ENCODE peak calls at places on chromosomes 12 and 14, in six cellular contexts. One of them, this sample, is unnamed.

GRCh38 chr12:130102266-130102665 is 60.0 kb upstream of the FZD10 start:
- DNase-seq in astrocyte of the spinal cord: no peak
- DNase-seq in GM13977: no peak
- DNase-seq in WTC11: no peak
- DNase-seq in fibroblast of mammary gland: no peak
- DNase-seq in HFF-Myc: no peak
- DNase-seq in this sample: no peak

GRCh38 chr14:65751510-65751909 is 339.0 kb downstream of the FUT8 start:
- DNase-seq in GM13977: no peak
- DNase-seq in HFF-Myc: no peak
- DNase-seq in fibroblast of mammary gland: no peak
- DNase-seq in astrocyte of the spinal cord: no peak
- DNase-seq in WTC11: no peak
- DNase-seq in this sample: no peak

GRCh38 chr12:66061557-66062279 is 68.8 kb downstream of the LLPH start:
- DNase-seq in astrocyte of the spinal cord: no peak
- DNase-seq in fibroblast of mammary gland: peak
- DNase-seq in WTC11: peak
- DNase-seq in GM13977: no peak
- DNase-seq in HFF-Myc: no peak
- DNase-seq in this sample: no peak

GRCh38 chr14:79573486-79573885 is 637.8 kb downstream of the DIO2 start:
- DNase-seq in GM13977: no peak
- DNase-seq in WTC11: no peak
- DNase-seq in fibroblast of mammary gland: peak
- DNase-seq in astrocyte of the spinal cord: peak
- DNase-seq in HFF-Myc: no peak
- DNase-seq in this sample: peak

GRCh38 chr12:19125325-19125724 is 4.2 kb upstream of the PLEKHA5 start:
- DNase-seq in GM13977: no peak
- DNase-seq in HFF-Myc: no peak
- DNase-seq in fibroblast of mammary gland: peak
- DNase-seq in astrocyte of the spinal cord: peak
- DNase-seq in WTC11: no peak
- DNase-seq in this sample: no peak

GRCh38 chr14:24900281-24900868 is 149.6 kb downstream of the STXBP6 start:
- DNase-seq in GM13977: no peak
- DNase-seq in HFF-Myc: peak
- DNase-seq in fibroblast of mammary gland: peak
- DNase-seq in WTC11: no peak
- DNase-seq in astrocyte of the spinal cord: peak
- DNase-seq in this sample: no peak

GRCh38 chr12:52643233-52644077 is 8.6 kb downstream of the KRT2 start:
- DNase-seq in fibroblast of mammary gland: no peak
- DNase-seq in astrocyte of the spinal cord: no peak
- DNase-seq in HFF-Myc: no peak
- DNase-seq in GM13977: no peak
- DNase-seq in WTC11: no peak
- DNase-seq in this sample: no peak

GRCh38 chr12:52691765-52692150 is 11.6 kb upstream of the KRT1 start:
- DNase-seq in fibroblast of mammary gland: no peak
- DNase-seq in astrocyte of the spinal cord: no peak
- DNase-seq in HFF-Myc: no peak
- DNase-seq in WTC11: no peak
- DNase-seq in GM13977: no peak
- DNase-seq in this sample: no peak

GRCh38 chr14:97580923-97581495 is 783.8 kb downstream of the VRK1 start:
- DNase-seq in HFF-Myc: no peak
- DNase-seq in astrocyte of the spinal cord: no peak
- DNase-seq in fibroblast of mammary gland: no peak
- DNase-seq in WTC11: peak
- DNase-seq in GM13977: no peak
- DNase-seq in this sample: no peak

GRCh38 chr12:104667139-104667538 is 210.4 kb downstream of the CHST11 start:
- DNase-seq in astrocyte of the spinal cord: no peak
- DNase-seq in WTC11: no peak
- DNase-seq in GM13977: no peak
- DNase-seq in fibroblast of mammary gland: peak
- DNase-seq in HFF-Myc: no peak
- DNase-seq in this sample: no peak

GRCh38 chr12:62350554-62350953 is 90.3 kb downstream of the USP15 start:
- DNase-seq in WTC11: no peak
- DNase-seq in astrocyte of the spinal cord: no peak
- DNase-seq in HFF-Myc: no peak
- DNase-seq in fibroblast of mammary gland: no peak
- DNase-seq in GM13977: no peak
- DNase-seq in this sample: no peak

GRCh38 chr12:11347810-11348209 is 37.6 kb upstream of the PRB4 start:
- DNase-seq in GM13977: no peak
- DNase-seq in HFF-Myc: no peak
- DNase-seq in fibroblast of mammary gland: no peak
- DNase-seq in WTC11: no peak
- DNase-seq in astrocyte of the spinal cord: no peak
- DNase-seq in this sample: no peak
- TF ChIP-seq CTCF in GM13977: peak
- TF ChIP-seq CTCF in HFF-Myc: no peak
- TF ChIP-seq CTCF in fibroblast of mammary gland: peak
- TF ChIP-seq CTCF in WTC11: no peak
- TF ChIP-seq CTCF in astrocyte of the spinal cord: no peak
- TF ChIP-seq CTCF in this sample: peak

GRCh38 chr12:123107926-123108681 is 42.8 kb downstream of the PITPNM2 start:
- DNase-seq in fibroblast of mammary gland: no peak
- DNase-seq in HFF-Myc: no peak
- DNase-seq in GM13977: no peak
- DNase-seq in astrocyte of the spinal cord: no peak
- DNase-seq in WTC11: no peak
- DNase-seq in this sample: no peak
- TF ChIP-seq CTCF in fibroblast of mammary gland: no peak
- TF ChIP-seq CTCF in HFF-Myc: no peak
- TF ChIP-seq CTCF in GM13977: no peak
- TF ChIP-seq CTCF in astrocyte of the spinal cord: no peak
- TF ChIP-seq CTCF in WTC11: no peak
- TF ChIP-seq CTCF in this sample: no peak

DNA sequence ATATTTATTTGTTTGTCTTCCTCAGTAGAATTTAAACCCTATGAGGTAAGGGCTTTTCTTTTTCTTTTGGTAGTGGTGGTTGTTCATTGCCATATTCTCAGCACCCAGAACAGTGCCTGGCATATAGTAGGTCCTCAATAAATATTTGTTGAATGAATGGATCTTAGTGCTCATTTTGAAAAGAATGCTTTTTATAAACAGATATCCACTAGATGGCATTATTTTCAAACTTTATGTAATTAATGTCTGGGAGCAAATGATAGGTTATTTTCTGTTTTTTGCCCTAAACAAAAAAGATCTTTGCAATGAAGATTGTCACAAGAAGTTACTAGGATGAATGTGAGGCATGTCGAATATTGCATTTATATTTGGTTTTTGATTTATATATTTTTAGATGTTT is 64.1 kb downstream of the RAD51B start:
- DNase-seq in fibroblast of mammary gland: peak
- DNase-seq in WTC11: no peak
- DNase-seq in HFF-Myc: no peak
- DNase-seq in GM13977: no peak
- DNase-seq in astrocyte of the spinal cord: peak
- DNase-seq in this sample: no peak
- TF ChIP-seq CTCF in fibroblast of mammary gland: peak
- TF ChIP-seq CTCF in WTC11: no peak
- TF ChIP-seq CTCF in HFF-Myc: no peak
- TF ChIP-seq CTCF in GM13977: peak
- TF ChIP-seq CTCF in astrocyte of the spinal cord: no peak
- TF ChIP-seq CTCF in this sample: peak

GRCh38 chr12:122350444-122350843 is 72.0 kb downstream of the CLIP1 start:
- DNase-seq in GM13977: no peak
- DNase-seq in WTC11: no peak
- DNase-seq in fibroblast of mammary gland: peak
- DNase-seq in HFF-Myc: no peak
- DNase-seq in astrocyte of the spinal cord: peak
- DNase-seq in this sample: peak

GRCh38 chr12:122355702-122356101 is 66.8 kb downstream of the CLIP1 start:
- DNase-seq in GM13977: no peak
- DNase-seq in fibroblast of mammary gland: no peak
- DNase-seq in astrocyte of the spinal cord: no peak
- DNase-seq in WTC11: no peak
- DNase-seq in HFF-Myc: no peak
- DNase-seq in this sample: no peak

GRCh38 chr12:122354958-122355641 is 67.4 kb downstream of the CLIP1 start:
- DNase-seq in HFF-Myc: no peak
- DNase-seq in astrocyte of the spinal cord: no peak
- DNase-seq in WTC11: no peak
- DNase-seq in fibroblast of mammary gland: no peak
- DNase-seq in GM13977: no peak
- DNase-seq in this sample: no peak

GRCh38 chr12:122352394-122352793 is 70.1 kb downstream of the CLIP1 start:
- DNase-seq in WTC11: no peak
- DNase-seq in fibroblast of mammary gland: no peak
- DNase-seq in GM13977: no peak
- DNase-seq in HFF-Myc: no peak
- DNase-seq in astrocyte of the spinal cord: no peak
- DNase-seq in this sample: no peak

DNA sequence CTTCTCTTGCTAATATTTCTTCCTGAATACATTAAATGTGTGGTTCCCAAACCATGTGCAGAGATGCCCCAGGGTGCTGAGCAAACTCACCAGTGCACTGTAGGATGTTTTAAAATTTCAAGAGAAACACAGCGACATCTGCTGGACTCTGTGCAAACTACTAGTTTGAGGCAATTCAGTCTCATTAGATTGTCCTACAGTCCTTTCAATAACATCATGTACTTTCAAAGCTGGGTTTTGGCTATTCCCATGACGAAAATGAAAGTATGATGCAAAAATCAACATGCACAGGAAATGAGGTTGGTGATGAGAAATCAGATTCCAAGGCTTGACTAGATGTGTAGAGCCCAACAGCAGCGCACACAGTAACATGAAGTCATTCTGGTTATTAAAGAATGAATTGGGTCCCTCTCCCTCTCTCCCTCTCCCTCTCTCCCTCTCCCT is 66.3 kb downstream of the CLIP1 start:
- DNase-seq in fibroblast of mammary gland: peak
- DNase-seq in HFF-Myc: peak
- DNase-seq in astrocyte of the spinal cord: peak
- DNase-seq in WTC11: peak
- DNase-seq in GM13977: peak
- DNase-seq in this sample: peak
- TF ChIP-seq CTCF in fibroblast of mammary gland: peak
- TF ChIP-seq CTCF in HFF-Myc: peak
- TF ChIP-seq CTCF in astrocyte of the spinal cord: peak
- TF ChIP-seq CTCF in WTC11: peak
- TF ChIP-seq CTCF in GM13977: peak
- TF ChIP-seq CTCF in this sample: peak

This sample was measured in AG04450.